ENCODE peak calls at places on chromosome 7, in nine cellular contexts. One of them, this sample, is unnamed.

GRCh38 chr7:22351878-22352277 is 5.1 kb downstream of the RAPGEF5 start:
- DNase-seq in activated CD8-positive, alpha-beta T cell treated with anti-CD3 and anti-CD28 coated beads for 36 hours: no peak
- DNase-seq in GM23248: peak
- DNase-seq in CD8-positive, alpha-beta memory T cell: no peak
- DNase-seq in trophoblast cell: no peak
- DNase-seq in GM12892: no peak
- DNase-seq in stimulated activated CD4-positive, alpha-beta T cell treated with anti-CD3 and anti-CD28 coated beads, TNF-alpha, amount 100 ng/mL, for 4 hours: no peak
- DNase-seq in smooth muscle cell of the brain vasculature: no peak
- DNase-seq in LoVo: no peak
- DNase-seq in this sample: no peak

GRCh38 chr7:149381245-149381644 is 79.6 kb downstream of the ZNF777 start:
- DNase-seq in smooth muscle cell of the brain vasculature: no peak
- DNase-seq in GM12892: no peak
- DNase-seq in activated CD8-positive, alpha-beta T cell treated with anti-CD3 and anti-CD28 coated beads for 36 hours: no peak
- DNase-seq in GM23248: no peak
- DNase-seq in CD8-positive, alpha-beta memory T cell: no peak
- DNase-seq in stimulated activated CD4-positive, alpha-beta T cell treated with anti-CD3 and anti-CD28 coated beads, TNF-alpha, amount 100 ng/mL, for 4 hours: no peak
- DNase-seq in trophoblast cell: peak
- DNase-seq in LoVo: no peak
- DNase-seq in this sample: peak

GRCh38 chr7:111115966-111116365 is 25.0 kb downstream of the LRRN3 start:
- DNase-seq in CD8-positive, alpha-beta memory T cell: no peak
- DNase-seq in smooth muscle cell of the brain vasculature: no peak
- DNase-seq in GM23248: no peak
- DNase-seq in GM12892: no peak
- DNase-seq in activated CD8-positive, alpha-beta T cell treated with anti-CD3 and anti-CD28 coated beads for 36 hours: no peak
- DNase-seq in stimulated activated CD4-positive, alpha-beta T cell treated with anti-CD3 and anti-CD28 coated beads, TNF-alpha, amount 100 ng/mL, for 4 hours: no peak
- DNase-seq in LoVo: no peak
- DNase-seq in trophoblast cell: no peak
- DNase-seq in this sample: no peak

GRCh38 chr7:43204081-43204480 is 91.6 kb downstream of the HECW1 start:
- DNase-seq in LoVo: no peak
- DNase-seq in GM23248: peak
- DNase-seq in GM12892: no peak
- DNase-seq in stimulated activated CD4-positive, alpha-beta T cell treated with anti-CD3 and anti-CD28 coated beads, TNF-alpha, amount 100 ng/mL, for 4 hours: no peak
- DNase-seq in smooth muscle cell of the brain vasculature: peak
- DNase-seq in CD8-positive, alpha-beta memory T cell: no peak
- DNase-seq in trophoblast cell: no peak
- DNase-seq in activated CD8-positive, alpha-beta T cell treated with anti-CD3 and anti-CD28 coated beads for 36 hours: no peak
- DNase-seq in this sample: no peak

GRCh38 chr7:82153776-82154175 is 289.8 kb downstream of the CACNA2D1 start:
- DNase-seq in LoVo: no peak
- DNase-seq in trophoblast cell: no peak
- DNase-seq in CD8-positive, alpha-beta memory T cell: no peak
- DNase-seq in smooth muscle cell of the brain vasculature: no peak
- DNase-seq in stimulated activated CD4-positive, alpha-beta T cell treated with anti-CD3 and anti-CD28 coated beads, TNF-alpha, amount 100 ng/mL, for 4 hours: no peak
- DNase-seq in GM23248: no peak
- DNase-seq in activated CD8-positive, alpha-beta T cell treated with anti-CD3 and anti-CD28 coated beads for 36 hours: no peak
- DNase-seq in GM12892: no peak
- DNase-seq in this sample: no peak

GRCh38 chr7:50119815-50120637 is 27.0 kb upstream of the ZPBP start:
- DNase-seq in GM12892: no peak
- DNase-seq in stimulated activated CD4-positive, alpha-beta T cell treated with anti-CD3 and anti-CD28 coated beads, TNF-alpha, amount 100 ng/mL, for 4 hours: peak
- DNase-seq in smooth muscle cell of the brain vasculature: no peak
- DNase-seq in CD8-positive, alpha-beta memory T cell: no peak
- DNase-seq in GM23248: no peak
- DNase-seq in activated CD8-positive, alpha-beta T cell treated with anti-CD3 and anti-CD28 coated beads for 36 hours: peak
- DNase-seq in trophoblast cell: no peak
- DNase-seq in LoVo: no peak
- DNase-seq in this sample: peak

GRCh38 chr7:101880536-101881443 is 63.4 kb downstream of the CUX1 start:
- DNase-seq in activated CD8-positive, alpha-beta T cell treated with anti-CD3 and anti-CD28 coated beads for 36 hours: no peak
- DNase-seq in stimulated activated CD4-positive, alpha-beta T cell treated with anti-CD3 and anti-CD28 coated beads, TNF-alpha, amount 100 ng/mL, for 4 hours: no peak
- DNase-seq in GM12892: no peak
- DNase-seq in smooth muscle cell of the brain vasculature: no peak
- DNase-seq in GM23248: peak
- DNase-seq in LoVo: no peak
- DNase-seq in CD8-positive, alpha-beta memory T cell: no peak
- DNase-seq in trophoblast cell: peak
- DNase-seq in this sample: peak

GRCh38 chr7:98681496-98681895 is 64.4 kb downstream of the NPTX2 start:
- DNase-seq in LoVo: no peak
- DNase-seq in stimulated activated CD4-positive, alpha-beta T cell treated with anti-CD3 and anti-CD28 coated beads, TNF-alpha, amount 100 ng/mL, for 4 hours: no peak
- DNase-seq in GM12892: no peak
- DNase-seq in CD8-positive, alpha-beta memory T cell: no peak
- DNase-seq in activated CD8-positive, alpha-beta T cell treated with anti-CD3 and anti-CD28 coated beads for 36 hours: no peak
- DNase-seq in GM23248: no peak
- DNase-seq in smooth muscle cell of the brain vasculature: no peak
- DNase-seq in trophoblast cell: no peak
- DNase-seq in this sample: no peak

GRCh38 chr7:117582219-117582704 is 102.4 kb downstream of the CFTR start:
- DNase-seq in stimulated activated CD4-positive, alpha-beta T cell treated with anti-CD3 and anti-CD28 coated beads, TNF-alpha, amount 100 ng/mL, for 4 hours: no peak
- DNase-seq in trophoblast cell: peak
- DNase-seq in activated CD8-positive, alpha-beta T cell treated with anti-CD3 and anti-CD28 coated beads for 36 hours: no peak
- DNase-seq in LoVo: peak
- DNase-seq in GM23248: peak
- DNase-seq in GM12892: no peak
- DNase-seq in CD8-positive, alpha-beta memory T cell: no peak
- DNase-seq in smooth muscle cell of the brain vasculature: no peak
- DNase-seq in this sample: no peak

GRCh38 chr7:47044620-47045019 is 537.3 kb downstream of the TNS3 start:
- DNase-seq in activated CD8-positive, alpha-beta T cell treated with anti-CD3 and anti-CD28 coated beads for 36 hours: no peak
- DNase-seq in stimulated activated CD4-positive, alpha-beta T cell treated with anti-CD3 and anti-CD28 coated beads, TNF-alpha, amount 100 ng/mL, for 4 hours: no peak
- DNase-seq in trophoblast cell: no peak
- DNase-seq in GM12892: no peak
- DNase-seq in LoVo: no peak
- DNase-seq in smooth muscle cell of the brain vasculature: no peak
- DNase-seq in GM23248: no peak
- DNase-seq in CD8-positive, alpha-beta memory T cell: no peak
- DNase-seq in this sample: no peak

GRCh38 chr7:143391462-143392404 is 10.6 kb downstream of the ZYX start:
- DNase-seq in CD8-positive, alpha-beta memory T cell: no peak
- DNase-seq in trophoblast cell: peak
- DNase-seq in GM12892: no peak
- DNase-seq in GM23248: peak
- DNase-seq in stimulated activated CD4-positive, alpha-beta T cell treated with anti-CD3 and anti-CD28 coated beads, TNF-alpha, amount 100 ng/mL, for 4 hours: no peak
- DNase-seq in activated CD8-positive, alpha-beta T cell treated with anti-CD3 and anti-CD28 coated beads for 36 hours: no peak
- DNase-seq in LoVo: no peak
- DNase-seq in smooth muscle cell of the brain vasculature: no peak
- DNase-seq in this sample: no peak

GRCh38 chr7:143519411-143520131 is 41.9 kb downstream of the TAS2R41 start:
- DNase-seq in CD8-positive, alpha-beta memory T cell: no peak
- DNase-seq in LoVo: peak
- DNase-seq in activated CD8-positive, alpha-beta T cell treated with anti-CD3 and anti-CD28 coated beads for 36 hours: no peak
- DNase-seq in GM23248: peak
- DNase-seq in stimulated activated CD4-positive, alpha-beta T cell treated with anti-CD3 and anti-CD28 coated beads, TNF-alpha, amount 100 ng/mL, for 4 hours: no peak
- DNase-seq in smooth muscle cell of the brain vasculature: peak
- DNase-seq in GM12892: no peak
- DNase-seq in trophoblast cell: no peak
- DNase-seq in this sample: no peak

GRCh38 chr7:114086906-114087651 is 168.3 kb upstream of the PPP1R3A start:
- DNase-seq in smooth muscle cell of the brain vasculature: no peak
- DNase-seq in stimulated activated CD4-positive, alpha-beta T cell treated with anti-CD3 and anti-CD28 coated beads, TNF-alpha, amount 100 ng/mL, for 4 hours: no peak
- DNase-seq in GM12892: no peak
- DNase-seq in activated CD8-positive, alpha-beta T cell treated with anti-CD3 and anti-CD28 coated beads for 36 hours: no peak
- DNase-seq in GM23248: peak
- DNase-seq in trophoblast cell: peak
- DNase-seq in CD8-positive, alpha-beta memory T cell: no peak
- DNase-seq in LoVo: peak
- DNase-seq in this sample: no peak

GRCh38 chr7:82410461-82410860 is 33.1 kb downstream of the CACNA2D1 start:
- DNase-seq in LoVo: no peak
- DNase-seq in GM12892: no peak
- DNase-seq in CD8-positive, alpha-beta memory T cell: no peak
- DNase-seq in activated CD8-positive, alpha-beta T cell treated with anti-CD3 and anti-CD28 coated beads for 36 hours: no peak
- DNase-seq in stimulated activated CD4-positive, alpha-beta T cell treated with anti-CD3 and anti-CD28 coated beads, TNF-alpha, amount 100 ng/mL, for 4 hours: no peak
- DNase-seq in GM23248: no peak
- DNase-seq in trophoblast cell: no peak
- DNase-seq in smooth muscle cell of the brain vasculature: no peak
- DNase-seq in this sample: no peak

GRCh38 chr7:40915061-40915460 is 780.3 kb downstream of the SUGCT start:
- DNase-seq in CD8-positive, alpha-beta memory T cell: no peak
- DNase-seq in trophoblast cell: peak
- DNase-seq in activated CD8-positive, alpha-beta T cell treated with anti-CD3 and anti-CD28 coated beads for 36 hours: no peak
- DNase-seq in GM12892: no peak
- DNase-seq in stimulated activated CD4-positive, alpha-beta T cell treated with anti-CD3 and anti-CD28 coated beads, TNF-alpha, amount 100 ng/mL, for 4 hours: no peak
- DNase-seq in smooth muscle cell of the brain vasculature: no peak
- DNase-seq in GM23248: no peak
- DNase-seq in LoVo: peak
- DNase-seq in this sample: no peak